ENCODE peak calls at places on chromosomes 11 and 22, in four cellular contexts. W, D, V and F are unnamed samples.

GRCh38 chr11:45751430-45751829 is 53.5 kb upstream of the SLC35C1 start:
- DNase-seq in W (no peak), D (no peak), V (no peak), F (no peak)

GRCh38 chr11:27861706-27862430 is 161.6 kb upstream of the BDNF start:
- DNase-seq in W (peak; percentile 88), D (no peak), V (no peak), F (no peak)

GRCh38 chr11:94815705-94816344 is 47.7 kb downstream of the AMOTL1 start:
- DNase-seq in W (no peak), D (no peak), V (no peak), F (peak; percentile 11)

GRCh38 chr22:28801845-28802594 is 1.7 kb upstream of the XBP1 start:
- DNase-seq in W (no peak), D (no peak), V (no peak), F (no peak)

GRCh38 chr11:62324738-62325556 is 12.3 kb upstream of the ASRGL1 start:
- DNase-seq in W (peak; percentile 64), D (peak; percentile 50), V (peak; percentile 83), F (peak; percentile 27)

GRCh38 chr11:123409456-123409801 is 20.6 kb upstream of the GRAMD1B start:
- DNase-seq in W (no peak), D (no peak), V (no peak), F (no peak)

GRCh38 chr11:57641011-57641410 is 8.7 kb downstream of the YPEL4 start:
- DNase-seq in W (peak; percentile 65), D (no peak), V (no peak), F (peak; percentile 21)

GRCh38 chr22:45867118-45867905 is 109.7 kb downstream of the WNT7B start:
- DNase-seq in W (peak; percentile 30), D (no peak), V (no peak), F (no peak)

GRCh38 chr22:37163618-37164534 is 14.2 kb upstream of the IL2RB start:
- DNase-seq in W (no peak), D (no peak), V (peak; percentile 95), F (no peak)

GRCh38 chr11:126585388-126586302 is 230.2 kb downstream of the ST3GAL4 start:
- DNase-seq in W (peak; percentile 92), D (no peak), V (no peak), F (peak; percentile 95)

GRCh38 chr11:95991545-95991944 is 67.6 kb upstream of the MTMR2 start:
- DNase-seq in W (peak; percentile 70), D (no peak), V (no peak), F (no peak)

GRCh38 chr22:32987081-32987631 is 71.0 kb downstream of the SYN3 start:
- DNase-seq in W (no peak), D (no peak), V (no peak), F (no peak)

GRCh38 chr11:12249590-12250260 is 127.6 kb upstream of the PARVA start:
- DNase-seq in W (no peak), D (no peak), V (no peak), F (peak; percentile 96)

GRCh38 chr11:121563003-121563402 is 110.2 kb upstream of the SORL1-AS1 start:
- DNase-seq in W (no peak), D (no peak), V (peak; percentile 70), F (no peak)